ENCODE peak calls at places on chromosome 22, in ten cellular contexts. N is right cardiac atrium; O is SJSA1; P is cardiac muscle cell; T is esophagus squamous epithelium; M is CD8-positive, alpha-beta T cell; F is stomach; E is IMR-90; U is testis; J is spleen. G is an unnamed sample. For H3K4me1, the result is how much of the 10 kb centered on the place peaks cover.

GRCh38 chr22:46640293-46640692 is 20.1 kb downstream of the GRAMD4 start:
- DNase-seq in F (no peak), U (no peak), T (no peak), E (no peak), N (peak), J (no peak), P (no peak), O (no peak), M (no peak), G (no peak)

GRCh38 chr22:46737105-46737975 is 712 bp downstream of the CERK start:
- DNase-seq in P (peak), U (peak), N (peak), E (peak), F (no peak), O (peak), J (peak), M (peak), T (no peak), G (no peak)

GRCh38 chr22:42947211-42947990 is 67.5 kb downstream of the PACSIN2 start:
- DNase-seq in E (peak), J (no peak), F (peak), P (no peak), N (peak), O (peak), U (peak), M (no peak), T (no peak), G (no peak)

GRCh38 chr22:49021926-49022815 is 805.5 kb downstream of the BRD1 start:
- DNase-seq in P (no peak), M (no peak), N (peak), J (peak), O (no peak), F (no peak), E (no peak), T (no peak), U (no peak), G (no peak)

GRCh38 chr22:48892571-48893287 is 934.9 kb downstream of the BRD1 start:
- DNase-seq in F (no peak), P (no peak), T (no peak), E (no peak), J (no peak), N (no peak), U (no peak), O (no peak), M (no peak), G (no peak)

GRCh38 chr22:24046024-24046423 is 34.9 kb downstream of the CABIN1 start:
- DNase-seq in T (no peak), F (no peak), O (no peak), N (no peak), U (no peak), P (no peak), M (no peak), J (no peak), E (no peak), G (no peak)

GRCh38 chr22:37831472-37831871 is 8.3 kb downstream of the GALR3 start:
- DNase-seq in P (no peak), T (no peak), N (no peak), M (no peak), J (no peak), U (no peak), E (no peak), F (no peak), O (no peak), G (no peak)

GRCh38 chr22:36433318-36434231 is 45.8 kb upstream of the MYH9 start:
- DNase-seq in O (no peak), P (no peak), J (no peak), U (no peak), N (no peak), E (no peak), M (no peak), T (no peak), F (peak), G (no peak)

GRCh38 chr22:17888855-17889254 is 114.6 kb upstream of the BID start:
- DNase-seq in N (peak), F (no peak), M (no peak), P (peak), J (no peak), T (no peak), O (no peak), U (no peak), E (peak), G (no peak)

GRCh38 chr22:39176673-39177455 is 24.4 kb upstream of the CBX7 start:
- DNase-seq in O (no peak), N (no peak), J (no peak), E (no peak), U (no peak), P (no peak), F (no peak), T (no peak), M (no peak), G (no peak)

GRCh38 chr22:50529416-50530279 is at the start of gene TYMP:
- DNase-seq in M (peak), T (no peak), O (no peak), F (peak), N (peak), U (no peak), J (no peak), P (no peak), E (no peak), G (no peak)

GRCh38 chr22:50621491-50621880 is 6.5 kb downstream of the ARSA start:
- DNase-seq in F (no peak), N (no peak), E (no peak), J (peak), O (no peak), U (no peak), P (no peak), M (peak), T (no peak), G (no peak)

GRCh38 chr22:38176170-38176741 is 5.4 kb downstream of the PLA2G6 start:
- DNase-seq in U (peak), M (peak), T (peak), O (peak), N (peak), E (peak), P (peak), F (peak), J (peak), G (no peak)

GRCh38 chr22:27439131-27439530 is 362.4 kb downstream of the MN1 start:
- DNase-seq in E (no peak), O (no peak), N (no peak), F (no peak), P (no peak), J (no peak), M (no peak), T (no peak), U (no peak), G (no peak)
- H3K4me1 ChIP-seq in E (under half), O (under half), N (under half), F (under half), P (under half), J (under half), M (under half), T (under half), U (under half), G (under half)

GRCh38 chr22:22930571-22931556 is 43.2 kb downstream of the IGLL5 start:
- DNase-seq in J (peak), N (no peak), T (no peak), F (no peak), U (no peak), O (no peak), M (no peak), E (no peak), P (no peak), G (no peak)
- H3K4me1 ChIP-seq in J (under half), N (under half), T (under half), F (under half), U (under half), O (under half), M (under half), E (under half), P (under half), G (under half)

GRCh38 chr22:32858121-32858703 is 56.7 kb downstream of the TIMP3 start:
- DNase-seq in U (no peak), J (no peak), F (no peak), N (no peak), P (no peak), T (no peak), O (no peak), M (no peak), E (no peak), G (no peak)
- H3K4me1 ChIP-seq in U (under half), J (under half), F (under half), N (under half), P (under half), T (under half), O (under half), M (under half), E (under half), G (under half)

GRCh38 chr22:22316589-22316988 is 72.0 kb downstream of the VPREB1 start:
- DNase-seq in M (no peak), U (no peak), N (no peak), P (no peak), O (no peak), T (no peak), E (no peak), F (no peak), J (no peak), G (no peak)
- H3K4me1 ChIP-seq in M (under half), U (under half), N (under half), P (under half), O (under half), T (under half), E (under half), F (under half), J (under half), G (under half)

DNA sequence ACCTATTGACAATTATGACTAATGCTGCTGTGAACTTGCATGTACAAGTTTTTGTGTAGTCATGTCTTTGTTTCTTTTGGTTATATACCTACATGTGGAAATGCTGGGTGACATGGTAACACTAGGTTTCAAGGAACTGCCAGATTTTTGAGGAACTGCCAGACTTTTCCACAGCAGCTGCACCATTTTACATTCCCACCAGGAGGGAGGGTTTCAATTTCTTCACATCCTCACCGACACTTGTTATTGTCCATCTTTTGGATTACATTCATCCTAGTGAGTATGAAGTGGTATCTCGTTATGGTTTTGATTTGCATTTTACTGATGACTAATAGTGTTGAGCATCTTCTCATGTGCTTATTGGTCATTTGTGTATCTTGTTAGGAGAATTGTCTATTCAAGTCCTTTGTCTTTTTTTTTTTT is 13.3 kb downstream of the CLDN5 start:
- DNase-seq in T (no peak), U (no peak), J (no peak), M (no peak), N (no peak), E (no peak), F (no peak), P (no peak), O (no peak), G (peak)
- H3K4me1 ChIP-seq in T (under half), U (under half), J (under half), M (under half), N (under half), E (under half), F (under half), P (under half), O (under half), G (under half)